ENCODE peak calls at places on chromosomes 11 and 22, in four cellular contexts. J is GM12878, X is HepG2, G is SK-N-SH. P is an unnamed sample.

GRCh38 chr22:20957118-20957690 is 9.9 kb upstream of the AIFM3 start:
- DNase-seq in J (no peak), X (no peak), G (peak), P (peak)

GRCh38 chr11:7971846-7972245 is 6.6 kb upstream of the NLRP10 start:
- DNase-seq in J (no peak), X (no peak), G (no peak), P (no peak)

GRCh38 chr11:128182844-128183243 is 404.5 kb downstream of the ETS1 start:
- DNase-seq in J (no peak), X (no peak), G (no peak), P (no peak)

GRCh38 chr11:105840391-105840790 is 181.6 kb downstream of the MSANTD4 start:
- DNase-seq in J (no peak), X (no peak), G (no peak), P (no peak)

GRCh38 chr11:119626197-119626909 is 102.6 kb downstream of the NECTIN1 start:
- DNase-seq in J (no peak), X (peak), G (peak), P (no peak)

GRCh38 chr11:105137286-105137685 is 2.3 kb downstream of the CARD18 start:
- DNase-seq in J (no peak), X (no peak), G (no peak), P (no peak)

GRCh38 chr11:34899633-34900016 is 16.6 kb downstream of the APIP start:
- DNase-seq in J (no peak), X (no peak), G (no peak), P (no peak)

GRCh38 chr11:46890665-46891064 is 27.7 kb downstream of the LRP4 start:
- DNase-seq in J (no peak), X (no peak), G (no peak), P (no peak)

GRCh38 chr11:20873054-20873453 is 203.7 kb downstream of the NELL1 start:
- DNase-seq in J (no peak), X (peak), G (peak), P (peak)

GRCh38 chr22:30806391-30806861 is 111.8 kb downstream of the OSBP2 start:
- DNase-seq in J (no peak), X (peak), G (no peak), P (no peak)

GRCh38 chr11:17634776-17635550 is 84.4 kb upstream of the MYOD1 start:
- DNase-seq in J (no peak), X (no peak), G (peak), P (no peak)

GRCh38 chr11:74849525-74850391 is 99.1 kb downstream of the XRRA1 start:
- DNase-seq in J (no peak), X (peak), G (no peak), P (no peak)

GRCh38 chr11:74847895-74848294 is 99.2 kb downstream of the RNF169 start:
- DNase-seq in J (no peak), X (no peak), G (no peak), P (no peak)

GRCh38 chr11:74853223-74853622 is 95.7 kb downstream of the XRRA1 start:
- DNase-seq in J (no peak), X (no peak), G (no peak), P (no peak)
- H3K27ac ChIP-seq in J (no peak), X (no peak), G (no peak), P (no peak)

GRCh38 chr11:59551651-59552521 is 40.5 kb downstream of the OR4D9 start:
- DNase-seq in J (no peak), X (peak), G (peak), P (no peak)

GRCh38 chr11:59553323-59553722 is 42.0 kb downstream of the OR4D9 start:
- DNase-seq in J (no peak), X (no peak), G (no peak), P (no peak)

GRCh38 chr11:59550368-59550841 is 39.1 kb downstream of the OR4D9 start:
- DNase-seq in J (peak), X (peak), G (peak), P (peak)

GRCh38 chr11:59552844-59553243 is 41.5 kb downstream of the OR4D9 start:
- DNase-seq in J (no peak), X (no peak), G (no peak), P (no peak)

GRCh38 chr11:59550842-59551650 is 39.7 kb downstream of the OR4D9 start:
- DNase-seq in J (peak), X (peak), G (peak), P (peak)
- TF ChIP-seq REST in J (no peak), X (no peak), G (peak), P (no peak)

GRCh38 chr11:32082346-32082986 is 8.4 kb upstream of the RCN1 start:
- DNase-seq in J (no peak), X (no peak), G (no peak), P (no peak)

GRCh38 chr11:32079511-32079910 is 11.4 kb upstream of the RCN1 start:
- DNase-seq in J (no peak), X (no peak), G (no peak), P (no peak)

GRCh38 chr11:32081901-32082300 is 9.0 kb upstream of the RCN1 start:
- DNase-seq in J (no peak), X (no peak), G (no peak), P (no peak)

GRCh38 chr11:32080381-32080980 is 10.4 kb upstream of the RCN1 start:
- DNase-seq in J (no peak), X (no peak), G (no peak), P (no peak)

GRCh38 chr11:32081129-32081641 is 9.7 kb upstream of the RCN1 start:
- DNase-seq in J (no peak), X (peak), G (no peak), P (no peak)
- TF ChIP-seq GABPA in J (no peak), X (no peak), G (no peak), P (no peak)

GRCh38 chr11:10902756-10903155 is 44.9 kb upstream of the ZBED5 start:
- DNase-seq in J (no peak), X (no peak), G (no peak), P (no peak)
- H3K27ac ChIP-seq in J (no peak), X (no peak), G (no peak), P (peak)

GRCh38 chr11:86848132-86848531 is 47.8 kb downstream of the PRSS23 start:
- DNase-seq in J (no peak), X (no peak), G (no peak), P (no peak)
- TF ChIP-seq REST in J (no peak), X (no peak), G (no peak), P (no peak)

DNA sequence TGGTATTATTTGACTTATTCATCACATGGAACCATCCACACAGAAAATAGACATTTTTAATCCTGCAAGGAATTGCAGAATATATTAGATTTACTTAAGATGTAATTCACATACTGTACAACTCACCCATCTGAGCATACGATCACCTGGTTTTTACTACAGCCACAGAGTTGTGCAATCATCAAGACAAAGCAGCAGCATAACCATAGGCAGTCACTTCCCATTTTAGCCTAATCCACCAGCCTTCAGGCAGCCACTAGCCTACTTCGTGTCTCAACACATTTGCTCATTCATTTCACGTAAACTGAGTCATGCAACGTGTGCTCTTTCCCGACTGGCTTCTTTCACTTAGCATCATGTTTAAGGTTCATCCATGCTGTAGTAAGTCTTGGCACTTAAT is 23.0 kb downstream of the PIWIL3 start:
- DNase-seq in J (no peak), X (no peak), G (no peak), P (no peak)
- TF ChIP-seq GABPA in J (no peak), X (no peak), G (no peak), P (no peak)

DNA sequence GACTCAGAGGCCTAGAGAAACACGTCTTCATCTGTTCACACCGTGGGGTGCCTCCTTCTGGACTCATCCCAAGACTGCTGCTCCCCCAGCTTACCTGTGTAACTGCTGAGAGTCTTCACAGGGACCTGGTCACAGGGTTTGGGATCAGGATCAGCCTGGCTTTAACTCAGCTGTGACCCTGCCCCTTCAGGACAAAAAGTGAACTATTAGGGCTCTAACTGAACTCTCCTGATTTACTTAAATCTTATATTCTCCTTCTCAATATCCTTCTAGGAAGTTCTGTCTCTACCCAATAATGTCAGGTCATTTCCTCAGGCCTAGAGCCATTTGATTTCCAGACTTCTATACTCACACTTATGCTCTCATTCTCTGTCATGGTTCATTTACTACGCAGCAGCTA is 108.4 kb downstream of the ZNF280B start:
- DNase-seq in J (no peak), X (no peak), G (no peak), P (no peak)
- H3K27ac ChIP-seq in J (no peak), X (no peak), G (no peak), P (no peak)

DNA sequence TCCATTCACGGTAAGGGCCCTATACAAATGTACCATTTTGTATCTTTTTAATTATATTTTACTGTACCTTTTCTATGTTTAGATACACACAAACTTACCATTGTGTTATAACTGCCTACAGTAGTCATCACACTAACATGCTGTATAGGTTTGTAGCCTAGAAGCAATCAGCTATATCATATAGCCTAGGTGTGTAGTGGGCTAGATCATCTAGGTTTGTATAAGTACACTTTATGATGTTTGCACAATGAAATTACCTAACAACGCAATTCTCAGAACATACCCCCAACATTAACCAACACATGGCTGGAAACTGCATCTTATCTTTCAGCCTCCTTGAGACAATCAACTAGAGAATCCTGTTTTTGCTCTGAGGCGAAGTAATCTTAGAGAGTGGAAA is 60.1 kb upstream of the MTMR2 start:
- DNase-seq in J (no peak), X (no peak), G (no peak), P (no peak)
- TF ChIP-seq REST in J (no peak), X (no peak), G (no peak), P (no peak)

GRCh38 chr11:64202992-64203391 is 3.5 kb upstream of the FERMT3 start:
- DNase-seq in J (no peak), X (no peak), G (no peak), P (no peak)

GRCh38 chr11:64203421-64204079 is 3.0 kb upstream of the FERMT3 start:
- DNase-seq in J (no peak), X (no peak), G (no peak), P (no peak)

GRCh38 chr11:64206457-64207246 is at the start of gene FERMT3:
- DNase-seq in J (peak), X (no peak), G (peak), P (peak)

GRCh38 chr11:64204080-64204440 is 2.5 kb upstream of the FERMT3 start:
- DNase-seq in J (no peak), X (no peak), G (no peak), P (no peak)

GRCh38 chr11:64204464-64204989 is 2.0 kb upstream of the FERMT3 start:
- DNase-seq in J (peak), X (peak), G (peak), P (peak)
- TF ChIP-seq GABPA in J (no peak), X (no peak), G (no peak), P (no peak)

GRCh38 chr11:113643701-113644100 is 62.4 kb downstream of the TMPRSS5 start:
- DNase-seq in J (no peak), X (no peak), G (no peak), P (no peak)
- H3K27ac ChIP-seq in J (no peak), X (no peak), G (peak), P (no peak)